ENCODE peak calls at places on chromosome 10, in seven cellular contexts. One of them, this sample, is unnamed.

GRCh38 chr10:33355267-33355666 is 20.8 kb upstream of the NRP1 start:
- DNase-seq in ovary: no peak
- DNase-seq in cerebellar cortex: no peak
- DNase-seq in fibroblast of gingiva: no peak
- DNase-seq in activated T-cell treated with anti-CD3 and anti-CD28 coated beads for 24 hours: no peak
- DNase-seq in activated gamma-delta T cell treated with Interleukin-2 at 50 U/mL for 16 hours: no peak
- DNase-seq in A673: peak
- DNase-seq in this sample: no peak

GRCh38 chr10:102643346-102644065 is 773 bp upstream of the TRIM8 start:
- DNase-seq in ovary: peak
- DNase-seq in cerebellar cortex: peak
- DNase-seq in fibroblast of gingiva: peak
- DNase-seq in activated T-cell treated with anti-CD3 and anti-CD28 coated beads for 24 hours: peak
- DNase-seq in activated gamma-delta T cell treated with Interleukin-2 at 50 U/mL for 16 hours: no peak
- DNase-seq in A673: peak
- DNase-seq in this sample: peak

GRCh38 chr10:104085801-104086400 is at the start of gene COL17A1:
- DNase-seq in ovary: no peak
- DNase-seq in cerebellar cortex: no peak
- DNase-seq in fibroblast of gingiva: no peak
- DNase-seq in activated T-cell treated with anti-CD3 and anti-CD28 coated beads for 24 hours: no peak
- DNase-seq in activated gamma-delta T cell treated with Interleukin-2 at 50 U/mL for 16 hours: no peak
- DNase-seq in A673: peak
- DNase-seq in this sample: no peak

GRCh38 chr10:7445474-7446135 is 34.8 kb upstream of the SFMBT2 start:
- DNase-seq in ovary: no peak
- DNase-seq in cerebellar cortex: no peak
- DNase-seq in fibroblast of gingiva: no peak
- DNase-seq in activated T-cell treated with anti-CD3 and anti-CD28 coated beads for 24 hours: no peak
- DNase-seq in activated gamma-delta T cell treated with Interleukin-2 at 50 U/mL for 16 hours: no peak
- DNase-seq in A673: no peak
- DNase-seq in this sample: no peak

GRCh38 chr10:70985824-70986336 is 97.5 kb upstream of the PCBD1 start:
- DNase-seq in ovary: no peak
- DNase-seq in cerebellar cortex: peak
- DNase-seq in fibroblast of gingiva: no peak
- DNase-seq in activated T-cell treated with anti-CD3 and anti-CD28 coated beads for 24 hours: no peak
- DNase-seq in activated gamma-delta T cell treated with Interleukin-2 at 50 U/mL for 16 hours: peak
- DNase-seq in A673: no peak
- DNase-seq in this sample: no peak

GRCh38 chr10:14884082-14884481 is 5.4 kb downstream of the SUV39H2 start:
- DNase-seq in ovary: no peak
- DNase-seq in cerebellar cortex: no peak
- DNase-seq in fibroblast of gingiva: no peak
- DNase-seq in activated T-cell treated with anti-CD3 and anti-CD28 coated beads for 24 hours: no peak
- DNase-seq in activated gamma-delta T cell treated with Interleukin-2 at 50 U/mL for 16 hours: no peak
- DNase-seq in A673: no peak
- DNase-seq in this sample: no peak

GRCh38 chr10:413662-414071 is 275.8 kb downstream of the DIP2C start:
- DNase-seq in ovary: no peak
- DNase-seq in cerebellar cortex: no peak
- DNase-seq in fibroblast of gingiva: no peak
- DNase-seq in activated T-cell treated with anti-CD3 and anti-CD28 coated beads for 24 hours: no peak
- DNase-seq in activated gamma-delta T cell treated with Interleukin-2 at 50 U/mL for 16 hours: no peak
- DNase-seq in A673: no peak
- DNase-seq in this sample: peak

GRCh38 chr10:92387289-92387940 is 96.4 kb downstream of the MARCHF5 start:
- DNase-seq in ovary: no peak
- DNase-seq in cerebellar cortex: peak
- DNase-seq in fibroblast of gingiva: no peak
- DNase-seq in activated T-cell treated with anti-CD3 and anti-CD28 coated beads for 24 hours: no peak
- DNase-seq in activated gamma-delta T cell treated with Interleukin-2 at 50 U/mL for 16 hours: no peak
- DNase-seq in A673: peak
- DNase-seq in this sample: peak

GRCh38 chr10:69730251-69731156 is 71.2 kb upstream of the COL13A1 start:
- DNase-seq in ovary: no peak
- DNase-seq in cerebellar cortex: no peak
- DNase-seq in fibroblast of gingiva: peak
- DNase-seq in activated T-cell treated with anti-CD3 and anti-CD28 coated beads for 24 hours: no peak
- DNase-seq in activated gamma-delta T cell treated with Interleukin-2 at 50 U/mL for 16 hours: no peak
- DNase-seq in A673: no peak
- DNase-seq in this sample: no peak

GRCh38 chr10:4514445-4515108 is 311.4 kb upstream of the AKR1E2 start:
- DNase-seq in ovary: peak
- DNase-seq in cerebellar cortex: no peak
- DNase-seq in fibroblast of gingiva: no peak
- DNase-seq in activated T-cell treated with anti-CD3 and anti-CD28 coated beads for 24 hours: no peak
- DNase-seq in activated gamma-delta T cell treated with Interleukin-2 at 50 U/mL for 16 hours: no peak
- DNase-seq in A673: no peak
- DNase-seq in this sample: no peak

GRCh38 chr10:78944658-78945333 is 124.0 kb upstream of the ZMIZ1 start:
- DNase-seq in ovary: peak
- DNase-seq in cerebellar cortex: no peak
- DNase-seq in fibroblast of gingiva: peak
- DNase-seq in activated T-cell treated with anti-CD3 and anti-CD28 coated beads for 24 hours: no peak
- DNase-seq in activated gamma-delta T cell treated with Interleukin-2 at 50 U/mL for 16 hours: no peak
- DNase-seq in A673: no peak
- DNase-seq in this sample: no peak

GRCh38 chr10:35517431-35518181 is 87.5 kb upstream of the GJD4 start:
- DNase-seq in ovary: no peak
- DNase-seq in cerebellar cortex: peak
- DNase-seq in fibroblast of gingiva: no peak
- DNase-seq in activated T-cell treated with anti-CD3 and anti-CD28 coated beads for 24 hours: no peak
- DNase-seq in activated gamma-delta T cell treated with Interleukin-2 at 50 U/mL for 16 hours: no peak
- DNase-seq in A673: no peak
- DNase-seq in this sample: no peak

GRCh38 chr10:104330168-104331117 is 7.8 kb downstream of the ITPRIP start:
- DNase-seq in ovary: peak
- DNase-seq in cerebellar cortex: no peak
- DNase-seq in fibroblast of gingiva: peak
- DNase-seq in activated T-cell treated with anti-CD3 and anti-CD28 coated beads for 24 hours: no peak
- DNase-seq in activated gamma-delta T cell treated with Interleukin-2 at 50 U/mL for 16 hours: no peak
- DNase-seq in A673: no peak
- DNase-seq in this sample: no peak

GRCh38 chr10:125543796-125544195 is 139.2 kb downstream of the TEX36 start:
- DNase-seq in ovary: no peak
- DNase-seq in cerebellar cortex: no peak
- DNase-seq in fibroblast of gingiva: no peak
- DNase-seq in activated T-cell treated with anti-CD3 and anti-CD28 coated beads for 24 hours: no peak
- DNase-seq in activated gamma-delta T cell treated with Interleukin-2 at 50 U/mL for 16 hours: no peak
- DNase-seq in A673: no peak
- DNase-seq in this sample: no peak

GRCh38 chr10:74244097-74244685 is 93.2 kb downstream of the ADK start:
- DNase-seq in ovary: peak
- DNase-seq in cerebellar cortex: peak
- DNase-seq in fibroblast of gingiva: peak
- DNase-seq in activated T-cell treated with anti-CD3 and anti-CD28 coated beads for 24 hours: no peak
- DNase-seq in activated gamma-delta T cell treated with Interleukin-2 at 50 U/mL for 16 hours: peak
- DNase-seq in A673: peak
- DNase-seq in this sample: peak

GRCh38 chr10:103661198-103661950 is 167.9 kb downstream of the NEURL1 start:
- DNase-seq in ovary: peak
- DNase-seq in cerebellar cortex: peak
- DNase-seq in fibroblast of gingiva: peak
- DNase-seq in activated T-cell treated with anti-CD3 and anti-CD28 coated beads for 24 hours: no peak
- DNase-seq in activated gamma-delta T cell treated with Interleukin-2 at 50 U/mL for 16 hours: peak
- DNase-seq in A673: peak
- DNase-seq in this sample: peak

GRCh38 chr10:6493521-6494451 is 86.3 kb downstream of the PRKCQ start:
- DNase-seq in ovary: no peak
- DNase-seq in cerebellar cortex: no peak
- DNase-seq in fibroblast of gingiva: no peak
- DNase-seq in activated T-cell treated with anti-CD3 and anti-CD28 coated beads for 24 hours: no peak
- DNase-seq in activated gamma-delta T cell treated with Interleukin-2 at 50 U/mL for 16 hours: no peak
- DNase-seq in A673: no peak
- DNase-seq in this sample: no peak

GRCh38 chr10:33986515-33986914 is 652.0 kb upstream of the NRP1 start:
- DNase-seq in ovary: no peak
- DNase-seq in cerebellar cortex: no peak
- DNase-seq in fibroblast of gingiva: no peak
- DNase-seq in activated T-cell treated with anti-CD3 and anti-CD28 coated beads for 24 hours: no peak
- DNase-seq in activated gamma-delta T cell treated with Interleukin-2 at 50 U/mL for 16 hours: no peak
- DNase-seq in A673: no peak
- DNase-seq in this sample: no peak

GRCh38 chr10:9786101-9786500 is 1231.6 kb upstream of the CELF2 start:
- DNase-seq in ovary: no peak
- DNase-seq in cerebellar cortex: no peak
- DNase-seq in fibroblast of gingiva: no peak
- DNase-seq in activated T-cell treated with anti-CD3 and anti-CD28 coated beads for 24 hours: no peak
- DNase-seq in activated gamma-delta T cell treated with Interleukin-2 at 50 U/mL for 16 hours: no peak
- DNase-seq in A673: no peak
- DNase-seq in this sample: no peak

GRCh38 chr10:70296406-70296899 is 12.6 kb upstream of the NPFFR1 start:
- DNase-seq in ovary: peak
- DNase-seq in cerebellar cortex: no peak
- DNase-seq in fibroblast of gingiva: peak
- DNase-seq in activated T-cell treated with anti-CD3 and anti-CD28 coated beads for 24 hours: no peak
- DNase-seq in activated gamma-delta T cell treated with Interleukin-2 at 50 U/mL for 16 hours: no peak
- DNase-seq in A673: no peak
- DNase-seq in this sample: no peak

GRCh38 chr10:73414230-73414981 is 548 bp upstream of the ANXA7 start:
- DNase-seq in ovary: no peak
- DNase-seq in cerebellar cortex: no peak
- DNase-seq in fibroblast of gingiva: no peak
- DNase-seq in activated T-cell treated with anti-CD3 and anti-CD28 coated beads for 24 hours: no peak
- DNase-seq in activated gamma-delta T cell treated with Interleukin-2 at 50 U/mL for 16 hours: no peak
- DNase-seq in A673: no peak
- DNase-seq in this sample: no peak

GRCh38 chr10:13984647-13985155 is 346.0 kb downstream of the FRMD4A start:
- DNase-seq in ovary: no peak
- DNase-seq in cerebellar cortex: peak
- DNase-seq in fibroblast of gingiva: peak
- DNase-seq in activated T-cell treated with anti-CD3 and anti-CD28 coated beads for 24 hours: no peak
- DNase-seq in activated gamma-delta T cell treated with Interleukin-2 at 50 U/mL for 16 hours: no peak
- DNase-seq in A673: no peak
- DNase-seq in this sample: no peak

GRCh38 chr10:111261066-111261465 is 184.2 kb downstream of the ADRA2A start:
- DNase-seq in ovary: no peak
- DNase-seq in cerebellar cortex: no peak
- DNase-seq in fibroblast of gingiva: no peak
- DNase-seq in activated T-cell treated with anti-CD3 and anti-CD28 coated beads for 24 hours: no peak
- DNase-seq in activated gamma-delta T cell treated with Interleukin-2 at 50 U/mL for 16 hours: no peak
- DNase-seq in A673: no peak
- DNase-seq in this sample: no peak

GRCh38 chr10:69906425-69906824 is 104.7 kb downstream of the COL13A1 start:
- DNase-seq in ovary: no peak
- DNase-seq in cerebellar cortex: no peak
- DNase-seq in fibroblast of gingiva: no peak
- DNase-seq in activated T-cell treated with anti-CD3 and anti-CD28 coated beads for 24 hours: no peak
- DNase-seq in activated gamma-delta T cell treated with Interleukin-2 at 50 U/mL for 16 hours: no peak
- DNase-seq in A673: no peak
- DNase-seq in this sample: no peak

GRCh38 chr10:129773359-129773990 is 190.6 kb downstream of the EBF3 start:
- DNase-seq in ovary: no peak
- DNase-seq in cerebellar cortex: no peak
- DNase-seq in fibroblast of gingiva: no peak
- DNase-seq in activated T-cell treated with anti-CD3 and anti-CD28 coated beads for 24 hours: no peak
- DNase-seq in activated gamma-delta T cell treated with Interleukin-2 at 50 U/mL for 16 hours: no peak
- DNase-seq in A673: no peak
- DNase-seq in this sample: no peak

GRCh38 chr10:58152698-58153263 is 114.9 kb downstream of the IPMK start:
- DNase-seq in ovary: peak
- DNase-seq in cerebellar cortex: peak
- DNase-seq in fibroblast of gingiva: peak
- DNase-seq in activated T-cell treated with anti-CD3 and anti-CD28 coated beads for 24 hours: peak
- DNase-seq in activated gamma-delta T cell treated with Interleukin-2 at 50 U/mL for 16 hours: peak
- DNase-seq in A673: peak
- DNase-seq in this sample: peak

GRCh38 chr10:89393898-89394297 is 1.5 kb downstream of the IFIT1 start:
- DNase-seq in ovary: no peak
- DNase-seq in cerebellar cortex: peak
- DNase-seq in fibroblast of gingiva: no peak
- DNase-seq in activated T-cell treated with anti-CD3 and anti-CD28 coated beads for 24 hours: no peak
- DNase-seq in activated gamma-delta T cell treated with Interleukin-2 at 50 U/mL for 16 hours: no peak
- DNase-seq in A673: no peak
- DNase-seq in this sample: no peak

GRCh38 chr10:119633538-119634218 is 17.5 kb upstream of the BAG3 start:
- DNase-seq in ovary: no peak
- DNase-seq in cerebellar cortex: peak
- DNase-seq in fibroblast of gingiva: no peak
- DNase-seq in activated T-cell treated with anti-CD3 and anti-CD28 coated beads for 24 hours: no peak
- DNase-seq in activated gamma-delta T cell treated with Interleukin-2 at 50 U/mL for 16 hours: no peak
- DNase-seq in A673: no peak
- DNase-seq in this sample: no peak

GRCh38 chr10:78432582-78432981 is 398.9 kb downstream of the RPS24 start:
- DNase-seq in ovary: peak
- DNase-seq in cerebellar cortex: no peak
- DNase-seq in fibroblast of gingiva: peak
- DNase-seq in activated T-cell treated with anti-CD3 and anti-CD28 coated beads for 24 hours: no peak
- DNase-seq in activated gamma-delta T cell treated with Interleukin-2 at 50 U/mL for 16 hours: no peak
- DNase-seq in A673: no peak
- DNase-seq in this sample: peak

GRCh38 chr10:6173203-6173602 is 29.5 kb upstream of the PFKFB3 start:
- DNase-seq in ovary: no peak
- DNase-seq in cerebellar cortex: peak
- DNase-seq in fibroblast of gingiva: no peak
- DNase-seq in activated T-cell treated with anti-CD3 and anti-CD28 coated beads for 24 hours: peak
- DNase-seq in activated gamma-delta T cell treated with Interleukin-2 at 50 U/mL for 16 hours: peak
- DNase-seq in A673: no peak
- DNase-seq in this sample: peak

This sample was measured in neural progenitor cell.